ENCODE peak calls at places on chromosomes 4 and X, in six cellular contexts. One of them, this sample, is unnamed.

GRCh38 chr4:60794372-60794771 is 405.8 kb upstream of the ADGRL3 start:
- DNase-seq in neuronal stem cell: no peak
- DNase-seq in mesendoderm: no peak
- DNase-seq in H1: no peak
- DNase-seq in mesenchymal stem cell: no peak
- DNase-seq in H9: no peak
- DNase-seq in this sample: no peak

GRCh38 chr4:113639311-113639710 is 122.2 kb downstream of the CAMK2D start:
- DNase-seq in neuronal stem cell: no peak
- DNase-seq in mesendoderm: no peak
- DNase-seq in H1: no peak
- DNase-seq in mesenchymal stem cell: no peak
- DNase-seq in H9: no peak
- DNase-seq in this sample: no peak

GRCh38 chrX:130594453-130594916 is 192.7 kb downstream of the RBMX2 start:
- DNase-seq in neuronal stem cell: no peak
- DNase-seq in mesendoderm: no peak
- DNase-seq in H1: no peak
- DNase-seq in mesenchymal stem cell: no peak
- DNase-seq in H9: no peak
- DNase-seq in this sample: no peak

GRCh38 chr4:78585633-78586032 is 34.1 kb downstream of the ANXA3 start:
- DNase-seq in neuronal stem cell: no peak
- DNase-seq in mesendoderm: no peak
- DNase-seq in H1: no peak
- DNase-seq in mesenchymal stem cell: peak; percentile 15
- DNase-seq in H9: no peak
- DNase-seq in this sample: peak; percentile 86

GRCh38 chr4:121072080-121072835 is at the start of gene NDNF:
- DNase-seq in neuronal stem cell: peak; percentile 57
- DNase-seq in mesendoderm: peak; percentile 41
- DNase-seq in H1: peak; percentile 68
- DNase-seq in mesenchymal stem cell: peak; percentile 55
- DNase-seq in H9: peak; percentile 47
- DNase-seq in this sample: peak; percentile 6

GRCh38 chr4:139020384-139020783 is 4.8 kb downstream of the NOCT start:
- DNase-seq in neuronal stem cell: no peak
- DNase-seq in mesendoderm: peak; percentile 90
- DNase-seq in H1: no peak
- DNase-seq in mesenchymal stem cell: no peak
- DNase-seq in H9: peak; percentile 72
- DNase-seq in this sample: no peak

GRCh38 chr4:184958839-184959238 is 59.5 kb upstream of the HELT start:
- DNase-seq in neuronal stem cell: no peak
- DNase-seq in mesendoderm: no peak
- DNase-seq in H1: no peak
- DNase-seq in mesenchymal stem cell: no peak
- DNase-seq in H9: peak; percentile 10
- DNase-seq in this sample: no peak

GRCh38 chr4:53905935-53906377 is 158.4 kb downstream of the CHIC2 start:
- DNase-seq in neuronal stem cell: peak; percentile 29
- DNase-seq in mesendoderm: peak; percentile 86
- DNase-seq in H1: no peak
- DNase-seq in mesenchymal stem cell: peak; percentile 88
- DNase-seq in H9: peak; percentile 65
- DNase-seq in this sample: peak; percentile 78

GRCh38 chrX:24100713-24101112 is 46.0 kb downstream of the EIF2S3 start:
- DNase-seq in neuronal stem cell: no peak
- DNase-seq in mesendoderm: no peak
- DNase-seq in H1: no peak
- DNase-seq in mesenchymal stem cell: peak; percentile 64
- DNase-seq in H9: no peak
- DNase-seq in this sample: peak; percentile 72

GRCh38 chr4:60314367-60314766 is 885.8 kb upstream of the ADGRL3 start:
- DNase-seq in neuronal stem cell: no peak
- DNase-seq in mesendoderm: no peak
- DNase-seq in H1: no peak
- DNase-seq in mesenchymal stem cell: no peak
- DNase-seq in H9: peak; percentile 22
- DNase-seq in this sample: no peak

GRCh38 chrX:10296581-10296980 is 139.8 kb downstream of the CLCN4 start:
- DNase-seq in neuronal stem cell: no peak
- DNase-seq in mesendoderm: no peak
- DNase-seq in H1: no peak
- DNase-seq in mesenchymal stem cell: peak; percentile 79
- DNase-seq in H9: no peak
- DNase-seq in this sample: peak; percentile 82

GRCh38 chrX:78237127-78237526 is 90.3 kb downstream of the CYSLTR1 start:
- DNase-seq in neuronal stem cell: no peak
- DNase-seq in mesendoderm: no peak
- DNase-seq in H1: no peak
- DNase-seq in mesenchymal stem cell: no peak
- DNase-seq in H9: no peak
- DNase-seq in this sample: no peak

GRCh38 chr4:183797041-183797444 is 108.1 kb upstream of the STOX2 start:
- DNase-seq in neuronal stem cell: peak; percentile 6
- DNase-seq in mesendoderm: no peak
- DNase-seq in H1: no peak
- DNase-seq in mesenchymal stem cell: no peak
- DNase-seq in H9: peak; percentile 35
- DNase-seq in this sample: no peak

GRCh38 chr4:98572697-98573096 is 85.7 kb downstream of the TSPAN5 start:
- DNase-seq in neuronal stem cell: no peak
- DNase-seq in mesendoderm: no peak
- DNase-seq in H1: no peak
- DNase-seq in mesenchymal stem cell: no peak
- DNase-seq in H9: no peak
- DNase-seq in this sample: no peak

GRCh38 chrX:40402771-40403533 is 177.8 kb upstream of the ATP6AP2 start:
- DNase-seq in neuronal stem cell: no peak
- DNase-seq in mesendoderm: peak; percentile 22
- DNase-seq in H1: no peak
- DNase-seq in mesenchymal stem cell: peak; percentile 52
- DNase-seq in H9: no peak
- DNase-seq in this sample: peak; percentile 46

GRCh38 chrX:9339603-9340569 is 125.0 kb upstream of the TBL1X start:
- DNase-seq in neuronal stem cell: no peak
- DNase-seq in mesendoderm: no peak
- DNase-seq in H1: no peak
- DNase-seq in mesenchymal stem cell: peak; percentile 45
- DNase-seq in H9: no peak
- DNase-seq in this sample: no peak

GRCh38 chr4:15848191-15848842 is 70.2 kb downstream of the CD38 start:
- DNase-seq in neuronal stem cell: no peak
- DNase-seq in mesendoderm: peak; percentile 7
- DNase-seq in H1: no peak
- DNase-seq in mesenchymal stem cell: no peak
- DNase-seq in H9: no peak
- DNase-seq in this sample: no peak

GRCh38 chr4:76801621-76802545 is 96.1 kb downstream of the SOWAHB start:
- DNase-seq in neuronal stem cell: peak; percentile 24
- DNase-seq in mesendoderm: peak; percentile 90
- DNase-seq in H1: peak; percentile 70
- DNase-seq in mesenchymal stem cell: peak; percentile 73
- DNase-seq in H9: peak; percentile 77
- DNase-seq in this sample: no peak

GRCh38 chr4:153764611-153765368 is 5.0 kb upstream of the RNF175 start:
- DNase-seq in neuronal stem cell: no peak
- DNase-seq in mesendoderm: no peak
- DNase-seq in H1: no peak
- DNase-seq in mesenchymal stem cell: peak; percentile 21
- DNase-seq in H9: no peak
- DNase-seq in this sample: no peak

GRCh38 chr4:168257663-168258235 is 60.8 kb downstream of the DDX60 start:
- DNase-seq in neuronal stem cell: no peak
- DNase-seq in mesendoderm: no peak
- DNase-seq in H1: no peak
- DNase-seq in mesenchymal stem cell: no peak
- DNase-seq in H9: no peak
- DNase-seq in this sample: no peak

GRCh38 chrX:65926095-65927019 is 113.5 kb downstream of the VSIG4 start:
- DNase-seq in neuronal stem cell: no peak
- DNase-seq in mesendoderm: no peak
- DNase-seq in H1: no peak
- DNase-seq in mesenchymal stem cell: no peak
- DNase-seq in H9: no peak
- DNase-seq in this sample: no peak

GRCh38 chr4:127622923-127623754 is 9.6 kb upstream of the INTU start:
- DNase-seq in neuronal stem cell: peak; percentile 65
- DNase-seq in mesendoderm: peak; percentile 83
- DNase-seq in H1: peak; percentile 83
- DNase-seq in mesenchymal stem cell: no peak
- DNase-seq in H9: peak; percentile 86
- DNase-seq in this sample: peak; percentile 33

GRCh38 chrX:131288738-131289511 is at the start of gene IGSF1:
- DNase-seq in neuronal stem cell: no peak
- DNase-seq in mesendoderm: peak; percentile 90
- DNase-seq in H1: peak; percentile 66
- DNase-seq in mesenchymal stem cell: peak; percentile 55
- DNase-seq in H9: peak; percentile 90
- DNase-seq in this sample: no peak

GRCh38 chr4:22246816-22247215 is 269.1 kb downstream of the ADGRA3 start:
- DNase-seq in neuronal stem cell: no peak
- DNase-seq in mesendoderm: no peak
- DNase-seq in H1: no peak
- DNase-seq in mesenchymal stem cell: no peak
- DNase-seq in H9: no peak
- DNase-seq in this sample: no peak

GRCh38 chr4:94365304-94365703 is 22.7 kb upstream of the HPGDS start:
- DNase-seq in neuronal stem cell: no peak
- DNase-seq in mesendoderm: no peak
- DNase-seq in H1: no peak
- DNase-seq in mesenchymal stem cell: no peak
- DNase-seq in H9: no peak
- DNase-seq in this sample: peak; percentile 21

GRCh38 chrX:117839544-117839943 is 277.1 kb downstream of the KLHL13 start:
- DNase-seq in neuronal stem cell: no peak
- DNase-seq in mesendoderm: peak; percentile 4
- DNase-seq in H1: no peak
- DNase-seq in mesenchymal stem cell: no peak
- DNase-seq in H9: peak; percentile 20
- DNase-seq in this sample: no peak
- H2BK15ac ChIP-seq in neuronal stem cell: no peak overlapping the region
- H2BK15ac ChIP-seq in mesendoderm: no peak overlapping the region
- H2BK15ac ChIP-seq in H1: no peak overlapping the region
- H2BK15ac ChIP-seq in mesenchymal stem cell: no peak overlapping the region
- H2BK15ac ChIP-seq in H9: no peak overlapping the region
- H2BK15ac ChIP-seq in this sample: no peak overlapping the region

DNA sequence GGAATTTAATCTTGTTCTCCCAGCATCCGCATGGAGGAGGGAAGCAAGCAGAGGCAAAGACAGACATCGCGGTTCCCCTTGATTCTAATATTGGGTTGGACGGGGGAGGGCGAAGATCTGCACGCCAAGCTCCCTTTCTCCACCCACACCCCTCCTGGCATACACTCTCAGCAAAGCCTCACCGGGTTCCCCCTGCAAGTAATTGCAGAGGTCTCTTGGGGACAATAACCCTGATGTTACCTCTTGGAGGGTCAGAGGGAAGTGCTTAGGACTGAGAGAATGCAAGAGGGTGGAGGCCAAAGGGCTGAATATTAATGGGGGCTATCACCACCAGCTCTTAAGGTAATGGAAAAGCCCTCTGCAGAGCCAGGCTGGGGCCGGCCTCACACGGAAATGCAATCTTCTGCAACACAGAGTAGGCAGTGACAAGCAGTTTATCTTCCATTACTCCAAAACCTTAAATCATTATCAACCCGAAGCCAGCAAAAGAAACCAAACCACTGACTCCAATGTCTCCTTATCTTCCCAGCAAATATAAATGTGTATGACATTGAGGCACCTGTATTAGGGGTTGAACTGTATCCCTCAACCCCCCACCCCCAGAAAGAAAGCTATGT is 344.1 kb upstream of the GATB start:
- DNase-seq in neuronal stem cell: no peak
- DNase-seq in mesendoderm: no peak
- DNase-seq in H1: no peak
- DNase-seq in mesenchymal stem cell: peak; percentile 40
- DNase-seq in H9: no peak
- DNase-seq in this sample: no peak
- H2BK15ac ChIP-seq in neuronal stem cell: no peak overlapping the region
- H2BK15ac ChIP-seq in mesendoderm: no peak overlapping the region
- H2BK15ac ChIP-seq in H1: no peak overlapping the region
- H2BK15ac ChIP-seq in mesenchymal stem cell: peak overlapping the region; percentile 49
- H2BK15ac ChIP-seq in H9: no peak overlapping the region
- H2BK15ac ChIP-seq in this sample: no peak overlapping the region

DNA sequence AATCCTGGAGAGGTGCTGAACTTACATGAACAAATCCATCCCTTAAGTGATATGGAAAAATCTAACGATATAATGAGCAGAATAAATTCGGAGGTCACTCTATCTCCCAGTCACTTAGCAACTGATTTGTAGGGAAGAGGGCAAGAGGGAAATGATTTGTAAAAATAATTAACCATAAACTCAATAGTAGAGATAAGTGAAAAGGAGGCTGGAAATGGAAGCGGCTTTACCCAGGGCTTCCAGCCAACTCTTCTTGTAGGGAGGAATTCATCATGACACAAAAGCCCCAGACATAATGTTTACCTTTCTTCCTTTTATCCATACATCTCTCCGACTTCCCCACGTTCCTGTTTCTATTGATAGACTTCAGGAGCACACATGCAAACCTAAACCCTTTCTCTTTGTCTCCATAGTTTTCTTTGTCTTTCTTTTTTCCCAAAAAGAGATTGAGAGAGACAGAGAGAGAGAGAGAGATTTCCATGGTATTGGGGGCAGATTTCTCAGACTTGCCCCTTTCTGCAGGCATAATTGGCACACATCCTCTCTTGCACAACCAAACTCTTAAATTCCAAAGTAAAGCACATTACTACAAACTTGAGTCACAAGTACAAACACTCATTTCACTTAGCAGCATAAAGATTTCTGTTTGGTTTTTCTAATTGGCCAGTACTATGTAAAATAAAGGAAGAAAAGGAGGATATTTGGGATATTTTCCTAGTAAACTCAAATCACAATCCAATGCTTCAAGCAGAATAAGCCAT is 141.0 kb downstream of the MAPK10 start:
- DNase-seq in neuronal stem cell: no peak
- DNase-seq in mesendoderm: no peak
- DNase-seq in H1: no peak
- DNase-seq in mesenchymal stem cell: peak; percentile 73
- DNase-seq in H9: no peak
- DNase-seq in this sample: peak; percentile 53
- H2BK15ac ChIP-seq in neuronal stem cell: no peak overlapping the region
- H2BK15ac ChIP-seq in mesendoderm: no peak overlapping the region
- H2BK15ac ChIP-seq in H1: no peak overlapping the region
- H2BK15ac ChIP-seq in mesenchymal stem cell: no peak overlapping the region
- H2BK15ac ChIP-seq in H9: no peak overlapping the region
- H2BK15ac ChIP-seq in this sample: no peak overlapping the region

DNA sequence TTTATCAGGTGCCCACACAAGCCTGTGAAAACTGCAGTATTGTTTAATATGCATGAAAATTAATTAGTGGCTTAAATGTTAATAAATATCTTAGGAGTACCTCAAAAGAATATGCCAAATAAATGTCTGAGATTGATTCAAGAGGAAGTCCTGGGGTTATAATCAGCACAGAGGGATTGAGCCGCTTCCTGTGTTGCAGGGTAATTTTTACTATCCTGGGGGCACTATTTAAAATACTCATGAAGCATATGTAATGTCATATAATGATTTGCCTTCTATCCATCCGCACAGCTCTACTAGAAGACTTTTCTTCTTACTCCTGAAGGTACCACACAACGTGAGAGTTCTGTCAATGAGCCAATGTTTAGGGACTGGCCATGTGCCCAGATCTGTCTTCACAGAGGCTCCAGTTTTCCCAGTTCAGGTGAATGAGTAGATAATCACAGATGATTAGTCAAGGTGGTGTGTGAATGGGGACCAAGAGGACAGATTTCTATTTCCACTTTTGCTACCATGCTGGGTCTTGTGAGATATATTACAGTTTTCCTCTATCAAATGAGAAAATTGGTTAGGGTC is 233.3 kb downstream of the USP46 start:
- DNase-seq in neuronal stem cell: no peak
- DNase-seq in mesendoderm: no peak
- DNase-seq in H1: no peak
- DNase-seq in mesenchymal stem cell: no peak
- DNase-seq in H9: no peak
- DNase-seq in this sample: no peak
- H2BK15ac ChIP-seq in neuronal stem cell: no peak overlapping the region
- H2BK15ac ChIP-seq in mesendoderm: no peak overlapping the region
- H2BK15ac ChIP-seq in H1: no peak overlapping the region
- H2BK15ac ChIP-seq in mesenchymal stem cell: no peak overlapping the region
- H2BK15ac ChIP-seq in H9: no peak overlapping the region
- H2BK15ac ChIP-seq in this sample: no peak overlapping the region